ENCODE peak calls at places on chromosomes 5 and 9, in six cellular contexts. T, J, G, W, P and B are unnamed samples. For H3K27me3, the result is how much of the 10 kb centered on the place peaks cover.

GRCh38 chr5:54655266-54655665 is 137.7 kb downstream of the SNX18 start:
- DNase-seq in T (no peak), J (no peak), G (no peak), W (no peak), P (no peak), B (no peak)

GRCh38 chr5:132812949-132813598 is at the start of gene SOWAHA:
- DNase-seq in T (no peak), J (no peak), G (no peak), W (no peak), P (no peak), B (no peak)

GRCh38 chr9:89743576-89744254 is 138.9 kb downstream of the GADD45G start:
- DNase-seq in T (no peak), J (no peak), G (peak), W (no peak), P (peak), B (peak)

GRCh38 chr5:159135896-159136531 is 36.3 kb upstream of the EBF1 start:
- DNase-seq in T (no peak), J (no peak), G (no peak), W (peak), P (no peak), B (no peak)

GRCh38 chr5:19928556-19929421 is 59.2 kb downstream of the CDH18 start:
- DNase-seq in T (peak), J (no peak), G (no peak), W (peak), P (no peak), B (no peak)

GRCh38 chr9:113999256-114000062 is 78.6 kb downstream of the AMBP start:
- DNase-seq in T (no peak), J (no peak), G (no peak), W (no peak), P (no peak), B (no peak)

GRCh38 chr5:132418876-132419275 is 49.4 kb downstream of the SLC22A5 start:
- DNase-seq in T (no peak), J (no peak), G (no peak), W (no peak), P (no peak), B (no peak)

GRCh38 chr9:3824062-3824461 is 298.3 kb upstream of the RFX3 start:
- DNase-seq in T (no peak), J (no peak), G (no peak), W (no peak), P (no peak), B (no peak)

GRCh38 chr9:119768266-119768665 is 399.0 kb upstream of the BRINP1 start:
- DNase-seq in T (no peak), J (no peak), G (no peak), W (no peak), P (no peak), B (no peak)

GRCh38 chr5:104513194-104513602 is 950.6 kb upstream of the NUDT12 start:
- DNase-seq in T (no peak), J (no peak), G (no peak), W (peak), P (no peak), B (no peak)

GRCh38 chr5:150640311-150641005 is at the start of gene SYNPO:
- DNase-seq in T (peak), J (peak), G (no peak), W (peak), P (no peak), B (no peak)

GRCh38 chr5:111960466-111961215 is 203.6 kb upstream of the NREP start:
- DNase-seq in T (no peak), J (no peak), G (no peak), W (peak), P (no peak), B (no peak)

GRCh38 chr5:135242021-135242480 is 157.0 kb downstream of the MACROH2A1 start:
- DNase-seq in T (no peak), J (peak), G (no peak), W (peak), P (no peak), B (no peak)

GRCh38 chr5:6427689-6428088 is 21.0 kb upstream of the UBE2QL1 start:
- DNase-seq in T (no peak), J (no peak), G (no peak), W (no peak), P (no peak), B (no peak)

GRCh38 chr5:150398432-150399157 is 14.1 kb downstream of the CD74 start:
- DNase-seq in T (no peak), J (no peak), G (no peak), W (no peak), P (no peak), B (peak)

GRCh38 chr9:133682961-133683493 is 46.9 kb downstream of the DBH start:
- DNase-seq in T (no peak), J (no peak), G (no peak), W (no peak), P (no peak), B (no peak)

GRCh38 chr9:6944896-6945295 is 187.1 kb downstream of the KDM4C start:
- DNase-seq in T (no peak), J (no peak), G (no peak), W (peak), P (no peak), B (no peak)

GRCh38 chr5:42840279-42840678 is 28.6 kb upstream of the SELENOP start:
- DNase-seq in T (peak), J (peak), G (no peak), W (peak), P (no peak), B (no peak)

GRCh38 chr9:108783318-108784127 is 72.3 kb downstream of the ACTL7B start:
- DNase-seq in T (no peak), J (no peak), G (no peak), W (no peak), P (no peak), B (no peak)

GRCh38 chr5:37926732-37927131 is 86.9 kb upstream of the GDNF start:
- DNase-seq in T (no peak), J (no peak), G (no peak), W (no peak), P (no peak), B (no peak)

DNA sequence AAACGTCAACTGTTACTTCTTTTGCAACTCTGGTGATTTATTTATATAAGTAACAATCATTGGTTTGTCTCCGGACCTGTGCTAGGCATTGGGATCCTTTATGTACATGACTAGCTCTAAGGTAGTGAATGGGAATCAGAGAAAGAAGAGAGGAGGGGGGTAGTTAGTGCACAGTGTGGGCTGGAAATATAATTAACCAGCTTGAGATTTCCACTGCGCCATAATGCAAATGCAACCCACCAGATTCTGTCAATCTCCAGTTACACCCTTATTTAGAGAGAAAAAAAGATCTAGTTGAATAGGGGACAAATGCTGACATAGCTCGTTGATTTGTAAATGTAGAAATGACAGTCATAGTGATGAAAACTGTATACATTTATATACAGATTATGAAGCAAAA is 342.2 kb upstream of the SLC30A5 start:
- DNase-seq in T (no peak), J (no peak), G (no peak), W (no peak), P (no peak), B (no peak)
- H3K27me3 ChIP-seq in T (under half), J (under half), G (under half), W (under half), P (under half), B (under half)

GRCh38 chr9:121185178-121185745 is 16.4 kb downstream of the RAB14 start:
- DNase-seq in T (no peak), J (no peak), G (no peak), W (no peak), P (no peak), B (no peak)

GRCh38 chr9:121182437-121182836 is 19.2 kb downstream of the RAB14 start:
- DNase-seq in T (no peak), J (no peak), G (no peak), W (no peak), P (no peak), B (no peak)

GRCh38 chr9:121182976-121183375 is 18.7 kb downstream of the RAB14 start:
- DNase-seq in T (no peak), J (no peak), G (no peak), W (no peak), P (no peak), B (no peak)

GRCh38 chr9:121184463-121184862 is 17.2 kb downstream of the RAB14 start:
- DNase-seq in T (no peak), J (no peak), G (no peak), W (no peak), P (no peak), B (no peak)

DNA sequence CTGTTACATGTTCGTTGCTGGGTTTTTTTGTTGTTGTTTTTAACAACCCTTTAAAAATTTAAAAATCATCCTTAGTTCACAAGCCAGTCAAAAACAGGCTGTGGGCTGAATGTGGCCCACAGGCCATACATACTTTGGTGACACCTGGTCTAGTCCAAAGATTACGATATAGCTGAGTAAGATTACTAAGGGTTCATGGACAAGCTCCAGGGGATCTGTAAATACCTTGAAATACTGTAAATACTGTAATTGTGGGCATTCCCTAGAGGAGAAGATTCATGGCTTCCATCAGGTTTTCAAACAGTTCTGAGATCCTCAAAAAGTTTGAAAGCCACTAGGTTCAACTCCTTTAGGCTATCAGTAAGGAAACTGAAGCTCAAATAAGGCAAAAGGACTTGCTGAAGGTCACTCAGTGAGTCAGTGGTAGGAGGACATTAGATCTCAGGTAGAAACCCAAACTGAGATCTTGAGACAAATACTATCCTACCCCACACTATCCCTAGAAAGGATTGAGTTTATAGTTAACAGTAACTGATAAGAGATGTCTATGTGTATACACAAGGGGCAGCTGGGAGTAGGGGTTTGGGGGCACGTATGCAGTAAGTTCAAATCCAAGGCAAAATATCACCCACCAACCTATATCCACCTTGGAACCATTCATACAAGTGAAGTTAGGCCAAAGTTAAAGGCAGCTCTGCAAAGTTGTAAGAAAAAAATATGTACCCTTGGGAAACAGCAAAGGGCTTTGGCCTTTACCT is 17.8 kb downstream of the RAB14 start:
- DNase-seq in T (no peak), J (no peak), G (no peak), W (no peak), P (no peak), B (no peak)
- H3K27me3 ChIP-seq in T (under half), J (under half), G (under half), W (under half), P (under half), B (under half)

DNA sequence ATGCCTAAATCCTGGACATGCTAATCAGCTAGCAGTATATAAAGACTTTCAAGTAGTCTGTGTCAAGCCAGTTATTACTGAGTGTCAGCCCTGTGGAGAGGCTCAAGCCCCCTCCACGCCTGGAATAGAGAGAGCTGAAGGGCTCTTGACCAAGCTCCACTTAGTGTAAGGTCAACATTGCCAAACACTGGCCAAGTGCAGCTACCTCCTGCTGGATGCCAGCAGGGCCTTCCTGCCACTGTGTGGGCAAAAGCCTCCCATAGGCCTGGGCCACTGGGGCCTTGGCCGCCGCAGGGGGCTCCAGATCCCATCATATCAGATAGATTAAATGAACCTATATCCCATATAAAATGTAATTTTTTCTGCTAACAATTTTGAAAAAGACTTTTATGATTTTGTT is 239.4 kb upstream of the PANK3 start:
- DNase-seq in T (no peak), J (peak), G (no peak), W (no peak), P (no peak), B (no peak)
- H3K27me3 ChIP-seq in T (under half), J (half or more), G (under half), W (under half), P (under half), B (under half)

GRCh38 chr5:175472378-175472777 is 6.0 kb upstream of the SFXN1 start:
- DNase-seq in T (no peak), J (no peak), G (no peak), W (no peak), P (no peak), B (no peak)
- H3K27me3 ChIP-seq in T (under half), J (under half), G (under half), W (under half), P (under half), B (under half)

DNA sequence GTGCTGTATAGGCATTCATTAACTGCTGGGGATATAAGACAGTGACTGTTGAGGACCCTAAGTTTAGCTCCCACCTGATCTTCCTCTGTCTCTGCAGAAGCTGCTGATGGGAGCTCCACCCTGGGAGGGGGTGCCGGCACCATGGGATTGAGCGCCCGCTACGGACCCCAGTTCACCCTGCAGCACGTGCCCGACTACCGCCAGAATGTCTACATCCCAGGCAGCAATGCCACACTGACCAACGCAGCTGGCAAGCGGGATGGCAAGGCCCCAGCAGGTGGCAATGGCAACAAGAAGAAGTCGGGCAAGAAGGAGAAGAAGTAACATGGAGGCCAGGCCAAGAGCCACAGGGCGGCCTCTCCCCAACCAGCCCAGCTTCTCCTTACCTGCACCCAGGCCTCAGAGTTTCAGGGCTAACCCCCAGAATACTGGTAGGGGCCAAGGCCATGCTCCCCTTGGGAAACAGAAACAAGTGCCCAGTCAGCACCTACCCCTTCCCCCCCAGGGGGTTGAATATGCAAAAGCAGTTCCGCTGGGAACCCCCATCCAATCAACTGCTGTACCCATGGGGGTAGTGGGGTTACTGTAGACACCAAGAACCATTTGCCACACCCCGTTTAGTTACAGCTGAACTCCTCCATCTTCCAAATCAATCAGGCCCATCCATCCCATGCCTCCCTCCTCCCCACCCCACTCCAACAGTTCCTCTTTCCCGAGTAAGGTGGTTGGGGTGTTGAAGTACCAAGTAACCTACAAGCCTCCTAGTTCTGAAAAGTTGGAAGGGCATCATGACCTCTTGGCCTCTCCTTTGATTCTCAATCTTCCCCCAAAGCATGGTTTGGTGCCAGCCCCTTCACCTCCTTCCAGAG is 22.2 kb downstream of the PCDHGC5 start:
- DNase-seq in T (no peak), J (no peak), G (no peak), W (no peak), P (no peak), B (no peak)
- H3K27me3 ChIP-seq in T (under half), J (under half), G (under half), W (under half), P (under half), B (under half)

DNA sequence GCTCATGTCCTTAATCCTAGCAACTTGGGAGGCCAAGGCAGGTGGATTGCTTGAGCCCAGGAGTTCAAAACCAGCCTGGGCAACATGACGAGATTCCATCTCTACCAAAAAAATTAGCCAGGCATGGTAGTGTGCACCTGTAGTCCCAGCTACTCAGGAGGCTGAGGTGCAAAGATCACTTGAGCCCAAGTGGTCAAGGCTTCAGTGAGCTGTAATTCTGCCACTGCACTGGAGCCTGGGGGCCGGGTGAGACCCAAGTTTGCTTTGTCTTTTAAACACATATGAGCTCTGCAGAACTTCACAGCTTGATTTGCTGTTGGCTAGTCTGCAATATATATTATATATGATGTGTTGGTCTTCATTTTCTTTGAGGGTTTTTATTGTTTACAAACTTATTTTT is 89.8 kb downstream of the UBE2R2 start:
- DNase-seq in T (no peak), J (no peak), G (no peak), W (no peak), P (no peak), B (no peak)
- H3K27me3 ChIP-seq in T (under half), J (under half), G (under half), W (under half), P (under half), B (under half)

DNA sequence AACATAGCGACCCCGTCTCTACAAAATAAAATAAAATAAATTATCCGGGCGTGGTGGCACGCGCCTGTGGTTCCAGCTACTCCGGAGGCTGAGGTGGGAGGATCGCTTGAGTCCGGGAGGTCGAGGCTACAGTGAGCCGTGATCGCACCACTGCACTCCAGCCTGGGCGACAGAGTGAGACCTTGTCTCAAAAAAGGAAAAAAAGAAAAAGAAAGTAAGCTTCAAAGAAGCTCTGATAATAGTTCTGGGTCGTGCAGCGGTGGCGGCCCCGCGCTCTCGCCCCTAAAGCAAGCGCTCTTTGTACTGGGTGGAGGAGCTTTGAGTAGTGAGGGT is 6.8 kb downstream of the TLX3 start:
- DNase-seq in T (no peak), J (peak), G (no peak), W (no peak), P (no peak), B (no peak)
- H3K27me3 ChIP-seq in T (half or more), J (half or more), G (under half), W (half or more), P (half or more), B (under half)

GRCh38 chr5:35987776-35988175 is 3.4 kb downstream of the UGT3A1 start:
- DNase-seq in T (no peak), J (no peak), G (no peak), W (no peak), P (no peak), B (no peak)

GRCh38 chr5:35988529-35988928 is 2.7 kb downstream of the UGT3A1 start:
- DNase-seq in T (no peak), J (no peak), G (no peak), W (no peak), P (no peak), B (no peak)

GRCh38 chr5:35990524-35990923 is 666 bp downstream of the UGT3A1 start:
- DNase-seq in T (no peak), J (no peak), G (no peak), W (no peak), P (no peak), B (no peak)

DNA sequence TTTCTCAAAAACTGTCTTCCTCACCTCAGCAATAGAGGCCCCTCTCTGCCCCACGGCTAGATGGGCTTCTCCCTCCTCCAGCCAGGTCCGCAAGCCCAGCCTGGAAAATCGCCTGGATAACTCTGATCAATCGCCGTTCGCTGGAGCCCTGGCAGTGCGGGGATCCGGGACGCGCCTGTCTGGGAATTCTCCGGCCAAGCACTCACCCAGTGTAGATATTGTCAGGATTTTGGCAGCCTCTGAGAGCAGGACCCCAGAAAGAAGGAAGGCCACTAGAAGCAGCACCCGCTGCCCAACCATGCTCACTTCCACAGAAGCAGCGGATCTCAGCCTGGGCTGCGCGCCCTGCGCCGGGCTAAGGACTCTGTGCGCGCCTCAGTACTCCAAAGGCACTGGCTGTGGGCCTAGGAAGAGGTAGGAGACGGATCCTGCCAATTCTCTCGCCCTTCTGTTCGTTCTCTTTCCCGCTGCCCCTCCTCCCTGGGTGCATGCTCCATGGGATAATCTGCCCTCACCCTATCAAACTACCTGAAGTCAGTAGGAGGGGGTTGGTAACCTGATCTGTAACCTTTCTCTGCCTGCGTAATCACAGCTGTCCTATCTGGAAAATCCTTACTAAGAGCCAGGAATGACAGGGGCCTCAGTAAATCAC is at the start of gene UGT3A1:
- DNase-seq in T (no peak), J (no peak), G (no peak), W (no peak), P (no peak), B (no peak)
- H3K27me3 ChIP-seq in T (under half), J (under half), G (under half), W (under half), P (under half), B (under half)